ENCODE peak calls at places on chromosome 17, in seven cellular contexts. One of them, this sample, is unnamed.

GRCh38 chr17:77356690-77357201 is 216.0 kb downstream of the SEC14L1 start:
- DNase-seq in A549: peak
- DNase-seq in GM23248: no peak
- DNase-seq in PC-9: no peak
- DNase-seq in K562: no peak
- DNase-seq in IMR-90: no peak
- DNase-seq in H1: no peak
- DNase-seq in this sample: no peak

GRCh38 chr17:35006345-35006744 is 26.0 kb downstream of the LIG3 start:
- DNase-seq in H1: no peak
- DNase-seq in IMR-90: no peak
- DNase-seq in A549: no peak
- DNase-seq in PC-9: no peak
- DNase-seq in K562: no peak
- DNase-seq in GM23248: no peak
- DNase-seq in this sample: no peak

GRCh38 chr17:58575511-58575910 is 61.1 kb upstream of the MTMR4 start:
- DNase-seq in K562: no peak
- DNase-seq in PC-9: peak
- DNase-seq in H1: no peak
- DNase-seq in IMR-90: peak
- DNase-seq in GM23248: peak
- DNase-seq in A549: no peak
- DNase-seq in this sample: no peak

GRCh38 chr17:55641559-55642160 is 81.0 kb downstream of the TMEM100 start:
- DNase-seq in K562: peak
- DNase-seq in H1: peak
- DNase-seq in PC-9: peak
- DNase-seq in A549: peak
- DNase-seq in IMR-90: peak
- DNase-seq in GM23248: peak
- DNase-seq in this sample: peak

GRCh38 chr17:81831957-81832607 is 1.0 kb downstream of the MCRIP1 start:
- DNase-seq in H1: no peak
- DNase-seq in K562: no peak
- DNase-seq in PC-9: no peak
- DNase-seq in IMR-90: peak
- DNase-seq in GM23248: peak
- DNase-seq in A549: no peak
- DNase-seq in this sample: peak

GRCh38 chr17:15928286-15928785 is 16.6 kb upstream of the ADORA2B start:
- DNase-seq in A549: no peak
- DNase-seq in H1: no peak
- DNase-seq in K562: no peak
- DNase-seq in IMR-90: no peak
- DNase-seq in GM23248: no peak
- DNase-seq in PC-9: no peak
- DNase-seq in this sample: no peak

GRCh38 chr17:17745476-17746455 is 64.5 kb downstream of the RAI1 start:
- DNase-seq in IMR-90: no peak
- DNase-seq in H1: no peak
- DNase-seq in A549: no peak
- DNase-seq in PC-9: no peak
- DNase-seq in K562: no peak
- DNase-seq in GM23248: no peak
- DNase-seq in this sample: no peak

GRCh38 chr17:1627219-1627986 is 1.2 kb downstream of the SLC43A2 start:
- DNase-seq in K562: peak
- DNase-seq in A549: no peak
- DNase-seq in IMR-90: no peak
- DNase-seq in GM23248: no peak
- DNase-seq in PC-9: no peak
- DNase-seq in H1: peak
- DNase-seq in this sample: no peak

GRCh38 chr17:31654936-31655335 is 204.1 kb downstream of the COPRS start:
- DNase-seq in H1: no peak
- DNase-seq in K562: no peak
- DNase-seq in A549: no peak
- DNase-seq in IMR-90: peak
- DNase-seq in PC-9: peak
- DNase-seq in GM23248: no peak
- DNase-seq in this sample: peak

GRCh38 chr17:16081507-16082087 is 82.0 kb downstream of the TTC19 start:
- DNase-seq in GM23248: no peak
- DNase-seq in PC-9: no peak
- DNase-seq in IMR-90: no peak
- DNase-seq in A549: no peak
- DNase-seq in H1: no peak
- DNase-seq in K562: no peak
- DNase-seq in this sample: no peak

GRCh38 chr17:58084317-58084981 is 1.2 kb downstream of the DYNLL2 start:
- DNase-seq in H1: peak
- DNase-seq in GM23248: peak
- DNase-seq in K562: peak
- DNase-seq in IMR-90: no peak
- DNase-seq in A549: peak
- DNase-seq in PC-9: peak
- DNase-seq in this sample: peak

GRCh38 chr17:6430769-6431168 is 4.2 kb downstream of the AIPL1 start:
- DNase-seq in H1: no peak
- DNase-seq in K562: no peak
- DNase-seq in PC-9: no peak
- DNase-seq in A549: no peak
- DNase-seq in IMR-90: no peak
- DNase-seq in GM23248: no peak
- DNase-seq in this sample: no peak

GRCh38 chr17:63838586-63839184 is 3.8 kb downstream of the SMARCD2 start:
- DNase-seq in A549: no peak
- DNase-seq in GM23248: peak
- DNase-seq in IMR-90: peak
- DNase-seq in H1: no peak
- DNase-seq in PC-9: peak
- DNase-seq in K562: no peak
- DNase-seq in this sample: no peak

GRCh38 chr17:59423137-59423703 is 91.8 kb downstream of the YPEL2 start:
- DNase-seq in GM23248: peak
- DNase-seq in K562: peak
- DNase-seq in PC-9: peak
- DNase-seq in H1: no peak
- DNase-seq in IMR-90: peak
- DNase-seq in A549: peak
- DNase-seq in this sample: no peak

GRCh38 chr17:57718878-57719277 is 26.2 kb downstream of the CCDC182 start:
- DNase-seq in GM23248: no peak
- DNase-seq in K562: no peak
- DNase-seq in IMR-90: no peak
- DNase-seq in A549: no peak
- DNase-seq in PC-9: no peak
- DNase-seq in H1: no peak
- DNase-seq in this sample: no peak

GRCh38 chr17:2711608-2712299 is at the start of gene CLUH:
- DNase-seq in IMR-90: peak
- DNase-seq in A549: peak
- DNase-seq in H1: peak
- DNase-seq in K562: peak
- DNase-seq in GM23248: peak
- DNase-seq in PC-9: peak
- DNase-seq in this sample: peak

GRCh38 chr17:2709173-2709661 is 2.3 kb downstream of the CLUH start:
- DNase-seq in GM23248: peak
- DNase-seq in IMR-90: no peak
- DNase-seq in H1: no peak
- DNase-seq in K562: no peak
- DNase-seq in A549: no peak
- DNase-seq in PC-9: peak
- DNase-seq in this sample: no peak

GRCh38 chr17:2712300-2713043 is 908 bp upstream of the CLUH start:
- DNase-seq in K562: no peak
- DNase-seq in H1: no peak
- DNase-seq in GM23248: no peak
- DNase-seq in A549: no peak
- DNase-seq in IMR-90: no peak
- DNase-seq in PC-9: no peak
- DNase-seq in this sample: no peak

GRCh38 chr17:2710075-2710803 is 1.3 kb downstream of the CLUH start:
- DNase-seq in A549: no peak
- DNase-seq in H1: no peak
- DNase-seq in GM23248: peak
- DNase-seq in K562: no peak
- DNase-seq in PC-9: no peak
- DNase-seq in IMR-90: no peak
- DNase-seq in this sample: no peak

DNA sequence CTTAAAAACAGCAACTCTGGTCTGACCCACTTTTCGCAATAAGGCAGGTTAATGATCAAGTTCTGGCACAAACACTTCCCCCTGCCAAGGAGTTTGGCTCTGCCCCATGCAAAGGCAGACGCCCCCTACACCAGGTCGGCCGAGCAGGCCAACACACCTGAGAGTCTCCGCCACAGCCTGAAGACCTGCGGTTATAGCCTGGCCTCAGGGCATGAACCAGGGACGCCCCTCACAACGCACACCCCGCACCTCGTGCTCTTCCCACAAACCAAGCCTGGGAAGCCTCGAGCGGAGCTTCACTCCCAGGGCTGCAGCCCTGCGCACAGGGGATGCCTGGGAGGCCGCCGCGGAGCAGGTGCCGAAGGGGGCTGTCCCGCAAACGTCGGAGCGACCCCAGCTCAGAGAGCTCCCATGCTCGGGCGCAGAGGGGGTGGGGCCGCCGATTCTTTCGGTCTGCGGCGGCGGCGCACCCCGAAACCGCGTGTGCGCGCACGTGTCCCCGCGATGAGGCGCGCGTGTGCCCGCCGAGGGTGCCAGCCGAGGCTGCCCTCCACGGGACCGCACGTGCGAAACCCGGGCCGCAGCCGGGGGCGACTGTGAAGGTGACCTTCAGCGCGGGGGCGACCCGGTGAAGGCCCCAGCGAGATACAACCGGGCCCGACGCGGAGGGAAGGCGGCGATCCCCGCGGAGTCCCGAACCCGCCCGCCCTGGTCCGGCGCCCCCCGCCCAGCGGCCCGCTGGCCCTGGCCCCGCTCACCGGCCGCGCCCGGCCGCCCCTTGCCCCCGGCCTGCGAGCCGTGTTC is 558 bp downstream of the CLUH start:
- DNase-seq in IMR-90: no peak
- DNase-seq in H1: no peak
- DNase-seq in A549: no peak
- DNase-seq in GM23248: peak
- DNase-seq in PC-9: no peak
- DNase-seq in K562: peak
- DNase-seq in this sample: peak
- H3K4me2 ChIP-seq in IMR-90: peak
- H3K4me2 ChIP-seq in H1: peak
- H3K4me2 ChIP-seq in A549: peak
- H3K4me2 ChIP-seq in GM23248: peak
- H3K4me2 ChIP-seq in PC-9: peak
- H3K4me2 ChIP-seq in K562: peak
- H3K4me2 ChIP-seq in this sample: peak

DNA sequence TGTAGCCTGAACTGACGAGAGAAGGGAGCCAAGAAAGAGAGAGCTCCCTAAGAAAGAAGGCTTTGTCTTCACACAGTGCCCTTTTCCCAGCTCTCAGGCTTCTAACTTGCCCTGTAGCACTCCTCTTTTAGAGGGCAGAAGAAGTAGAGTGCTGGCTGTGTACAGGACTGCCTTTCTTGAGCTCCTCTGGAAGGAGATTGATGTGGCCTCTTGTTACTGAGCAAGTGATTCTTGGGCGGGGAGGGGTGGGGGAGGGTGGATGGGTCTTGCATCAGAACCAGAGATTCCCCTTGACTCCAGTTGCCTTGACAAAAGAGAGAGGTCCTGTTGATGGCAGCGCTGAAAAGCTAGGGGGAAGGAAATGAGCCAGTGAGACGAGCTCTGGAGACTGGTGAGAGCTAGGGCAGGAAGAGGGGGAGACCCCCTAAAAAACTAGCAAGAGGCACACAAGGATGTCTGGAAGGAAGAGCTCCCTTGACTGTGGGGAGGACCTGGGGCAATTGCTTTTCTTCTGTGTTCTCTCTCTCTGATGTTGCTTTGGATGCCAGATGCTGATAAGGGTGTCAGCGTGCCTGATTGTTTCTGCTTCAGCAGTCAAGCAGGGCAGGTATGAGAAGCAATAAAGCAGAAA is 18.4 kb downstream of the GPR179 start:
- DNase-seq in K562: no peak
- DNase-seq in H1: no peak
- DNase-seq in A549: no peak
- DNase-seq in GM23248: no peak
- DNase-seq in IMR-90: no peak
- DNase-seq in PC-9: no peak
- DNase-seq in this sample: no peak
- H3K4me2 ChIP-seq in K562: no peak
- H3K4me2 ChIP-seq in H1: peak
- H3K4me2 ChIP-seq in A549: no peak
- H3K4me2 ChIP-seq in GM23248: no peak
- H3K4me2 ChIP-seq in IMR-90: no peak
- H3K4me2 ChIP-seq in PC-9: no peak
- H3K4me2 ChIP-seq in this sample: no peak

DNA sequence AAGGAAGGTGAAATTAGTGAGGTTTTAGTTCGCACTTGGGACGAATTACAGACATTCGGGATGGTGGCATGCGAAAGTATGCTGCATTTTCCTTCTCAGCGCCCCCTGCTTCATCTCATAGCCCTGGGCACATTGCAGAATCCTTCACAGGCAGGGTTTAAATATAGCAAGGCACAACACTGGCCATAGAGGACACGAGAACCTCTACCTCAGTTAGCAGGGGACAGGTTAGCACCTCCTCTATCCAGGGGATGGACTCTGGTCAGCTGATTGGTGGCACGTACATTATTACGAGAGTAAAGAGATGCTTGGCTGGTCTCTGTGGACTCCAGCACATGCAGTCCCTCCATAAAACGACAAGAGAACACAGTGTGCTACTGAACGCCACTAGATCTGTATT is 47.5 kb downstream of the MAP2K6 start:
- DNase-seq in PC-9: no peak
- DNase-seq in IMR-90: no peak
- DNase-seq in H1: no peak
- DNase-seq in K562: no peak
- DNase-seq in A549: no peak
- DNase-seq in GM23248: no peak
- DNase-seq in this sample: no peak
- H3K4me2 ChIP-seq in PC-9: no peak
- H3K4me2 ChIP-seq in IMR-90: no peak
- H3K4me2 ChIP-seq in H1: peak
- H3K4me2 ChIP-seq in K562: no peak
- H3K4me2 ChIP-seq in A549: no peak
- H3K4me2 ChIP-seq in GM23248: no peak
- H3K4me2 ChIP-seq in this sample: no peak

DNA sequence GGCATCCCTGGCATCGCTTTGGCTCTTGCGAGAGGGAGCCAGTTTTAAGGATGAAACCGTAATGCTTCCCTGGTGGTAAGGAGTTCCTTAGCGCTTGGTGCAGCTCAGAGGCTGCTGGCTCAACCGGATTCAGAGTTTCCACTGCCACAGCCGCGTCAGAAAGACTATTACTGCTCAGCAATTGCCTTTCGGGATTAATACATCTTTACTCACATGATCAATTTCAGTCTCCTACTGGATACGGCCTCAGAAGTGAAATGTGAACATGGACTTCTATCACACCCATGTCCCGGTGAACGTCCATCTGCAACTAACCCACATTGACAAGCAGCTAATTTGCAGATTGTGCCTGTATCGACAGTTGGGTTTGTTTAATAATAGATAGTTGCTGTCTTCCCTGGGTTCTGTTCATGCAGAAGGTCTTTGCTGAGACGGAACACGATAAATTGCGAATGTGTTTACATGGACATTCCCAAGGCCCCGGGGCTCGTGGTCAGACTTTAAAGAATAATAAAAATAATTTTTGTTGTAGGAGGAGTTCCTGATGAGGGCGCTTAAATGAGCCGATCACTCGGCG is 175.4 kb downstream of the ENGASE start:
- DNase-seq in K562: no peak
- DNase-seq in PC-9: no peak
- DNase-seq in IMR-90: no peak
- DNase-seq in H1: no peak
- DNase-seq in A549: no peak
- DNase-seq in GM23248: no peak
- DNase-seq in this sample: no peak
- H3K4me2 ChIP-seq in K562: no peak
- H3K4me2 ChIP-seq in PC-9: no peak
- H3K4me2 ChIP-seq in IMR-90: no peak
- H3K4me2 ChIP-seq in H1: no peak
- H3K4me2 ChIP-seq in A549: no peak
- H3K4me2 ChIP-seq in GM23248: no peak
- H3K4me2 ChIP-seq in this sample: no peak

This sample was measured in DND-41.